ENCODE peak calls at places on chromosomes 13 and 19, in four cellular contexts. C is AG04449; E is activated CD8-positive, alpha-beta T cell treated with anti-CD3 and anti-CD28 coated beads for 36 hours; Y is stomach. I is an unnamed sample.

GRCh38 chr13:20553309-20553708 is 13.6 kb upstream of the IFT88 start:
- DNase-seq in C (no peak), E (no peak), Y (no peak), I (no peak)

GRCh38 chr19:10797541-10798256 is 38.3 kb downstream of the TMED1 start:
- DNase-seq in C (no peak), E (peak; percentile 99), Y (no peak), I (peak; percentile 86)

GRCh38 chr13:100088282-100088647 is 628 bp upstream of the PCCA start:
- DNase-seq in C (no peak), E (no peak), Y (no peak), I (no peak)

GRCh38 chr13:66348745-66349720 is 881.1 kb downstream of the PCDH9 start:
- DNase-seq in C (no peak), E (no peak), Y (no peak), I (no peak)

GRCh38 chr13:92573467-92574057 is 653.0 kb upstream of the GPC6 start:
- DNase-seq in C (no peak), E (no peak), Y (no peak), I (peak; percentile 17)

GRCh38 chr13:44141213-44141724 is 232.4 kb upstream of the SERP2 start:
- DNase-seq in C (no peak), E (peak; percentile 7), Y (no peak), I (peak; percentile 15)

GRCh38 chr19:15197275-15198005 is 3.4 kb downstream of the NOTCH3 start:
- DNase-seq in C (no peak), E (peak; percentile 4), Y (no peak), I (no peak)

GRCh38 chr19:27744926-27745844 is 1467.8 kb downstream of the UQCRFS1 start:
- DNase-seq in C (no peak), E (no peak), Y (peak; percentile 2), I (no peak)

GRCh38 chr13:32254916-32255743 is 60.0 kb downstream of the ZAR1L start:
- DNase-seq in C (no peak), E (no peak), Y (no peak), I (no peak)

GRCh38 chr19:5667751-5668271 is 12.5 kb downstream of the MICOS13 start:
- DNase-seq in C (no peak), E (no peak), Y (no peak), I (no peak)

GRCh38 chr19:15107056-15108010 is at the start of gene SYDE1:
- DNase-seq in C (no peak), E (peak; percentile 71), Y (no peak), I (peak; percentile 46)

GRCh38 chr19:55591555-55591954 is 7.8 kb downstream of the FIZ1 start:
- DNase-seq in C (no peak), E (no peak), Y (no peak), I (no peak)

GRCh38 chr19:30355586-30355985 is 16.6 kb upstream of the ZNF536 start:
- DNase-seq in C (no peak), E (no peak), Y (no peak), I (no peak)

GRCh38 chr19:30350995-30351394 is 21.2 kb upstream of the ZNF536 start:
- DNase-seq in C (no peak), E (no peak), Y (no peak), I (no peak)

GRCh38 chr19:30356951-30357579 is 15.1 kb upstream of the ZNF536 start:
- DNase-seq in C (no peak), E (no peak), Y (no peak), I (no peak)

GRCh38 chr19:30349131-30349730 is 23.0 kb upstream of the ZNF536 start:
- DNase-seq in C (no peak), E (no peak), Y (no peak), I (no peak)

GRCh38 chr19:30353394-30353793 is 18.8 kb upstream of the ZNF536 start:
- DNase-seq in C (no peak), E (no peak), Y (no peak), I (no peak)
- TF ChIP-seq CTCF in C (no peak), E (no peak), Y (no peak), I (no peak)

GRCh38 chr19:50873056-50873455 is at the start of gene KLK2:
- DNase-seq in C (no peak), E (no peak), Y (no peak), I (no peak)

GRCh38 chr19:50874185-50874584 is 946 bp downstream of the KLK2 start:
- DNase-seq in C (no peak), E (no peak), Y (no peak), I (no peak)

GRCh38 chr19:50869479-50869878 is 3.8 kb upstream of the KLK2 start:
- DNase-seq in C (no peak), E (no peak), Y (no peak), I (no peak)

GRCh38 chr19:50875795-50876422 is 2.7 kb downstream of the KLK2 start:
- DNase-seq in C (no peak), E (no peak), Y (no peak), I (peak; percentile 67)

GRCh38 chr19:50870417-50871089 is 2.7 kb upstream of the KLK2 start:
- DNase-seq in C (no peak), E (peak; percentile 61), Y (no peak), I (no peak)
- TF ChIP-seq CTCF in C (no peak), E (no peak), Y (no peak), I (peak; percentile 17)

GRCh38 chr13:110342474-110342873 is 35.4 kb downstream of the COL4A2 start:
- DNase-seq in C (no peak), E (no peak), Y (no peak), I (no peak)
- TF ChIP-seq CTCF in C (no peak), E (no peak), Y (no peak), I (no peak)

GRCh38 chr13:59343993-59344780 is 819.5 kb downstream of the DIAPH3 start:
- DNase-seq in C (no peak), E (no peak), Y (no peak), I (no peak)
- TF ChIP-seq CTCF in C (no peak), E (no peak), Y (no peak), I (no peak)

GRCh38 chr13:73245271-73245670 is 186.5 kb downstream of the KLF5 start:
- DNase-seq in C (no peak), E (no peak), Y (no peak), I (no peak)
- TF ChIP-seq CTCF in C (no peak), E (no peak), Y (no peak), I (no peak)

DNA sequence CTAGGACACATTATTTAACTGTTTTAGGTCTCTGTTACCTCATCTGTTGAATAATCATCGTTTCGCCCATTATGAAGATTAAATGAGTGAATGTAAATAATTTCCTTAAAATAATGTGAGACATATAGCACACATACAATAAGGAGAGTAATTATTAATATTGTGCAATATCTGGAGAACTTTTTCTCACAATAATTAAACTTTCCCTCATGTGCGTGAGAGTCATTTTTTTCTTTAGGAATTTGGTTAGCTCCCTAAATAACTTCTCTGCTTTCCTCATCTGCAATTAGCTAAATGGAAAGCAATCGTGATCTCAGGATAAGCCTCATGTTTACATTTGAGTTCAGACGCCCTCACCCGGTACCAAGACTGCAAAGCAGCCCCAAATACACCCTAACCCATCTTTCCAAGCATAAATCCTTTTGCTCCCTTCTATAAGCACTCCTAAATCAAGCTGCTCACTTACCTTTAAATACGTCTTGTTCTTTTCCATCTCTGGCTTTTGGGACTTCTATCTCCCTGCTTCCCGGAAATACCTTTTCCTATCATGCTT is 78.8 kb downstream of the MZT1 start:
- DNase-seq in C (no peak), E (no peak), Y (no peak), I (no peak)
- TF ChIP-seq CTCF in C (no peak), E (no peak), Y (no peak), I (no peak)

GRCh38 chr13:45224181-45224580 is 23.3 kb upstream of the KCTD4 start:
- DNase-seq in C (no peak), E (no peak), Y (no peak), I (no peak)
- TF ChIP-seq CTCF in C (no peak), E (no peak), Y (no peak), I (no peak)

GRCh38 chr19:42184401-42184861 is 33.0 kb downstream of the DEDD2 start:
- DNase-seq in C (peak; percentile 62), E (peak; percentile 83), Y (peak; percentile 75), I (peak; percentile 76)
- TF ChIP-seq CTCF in C (peak; percentile 91), E (peak; percentile 96), Y (peak; percentile 79), I (peak; percentile 91)

GRCh38 chr19:2582984-2583956 is 107.3 kb downstream of the GADD45B start:
- DNase-seq in C (no peak), E (peak; percentile 17), Y (no peak), I (no peak)
- TF ChIP-seq CTCF in C (no peak), E (no peak), Y (no peak), I (no peak)

GRCh38 chr19:49574206-49574755 is 6.1 kb downstream of the NOSIP start:
- DNase-seq in C (no peak), E (no peak), Y (no peak), I (no peak)

GRCh38 chr19:49570138-49570856 is 10.1 kb downstream of the NOSIP start:
- DNase-seq in C (no peak), E (peak; percentile 88), Y (peak; percentile 65), I (peak; percentile 86)

GRCh38 chr19:49573451-49573850 is 6.9 kb downstream of the NOSIP start:
- DNase-seq in C (no peak), E (no peak), Y (no peak), I (no peak)

GRCh38 chr19:49573009-49573408 is 7.3 kb downstream of the NOSIP start:
- DNase-seq in C (no peak), E (no peak), Y (no peak), I (no peak)

DNA sequence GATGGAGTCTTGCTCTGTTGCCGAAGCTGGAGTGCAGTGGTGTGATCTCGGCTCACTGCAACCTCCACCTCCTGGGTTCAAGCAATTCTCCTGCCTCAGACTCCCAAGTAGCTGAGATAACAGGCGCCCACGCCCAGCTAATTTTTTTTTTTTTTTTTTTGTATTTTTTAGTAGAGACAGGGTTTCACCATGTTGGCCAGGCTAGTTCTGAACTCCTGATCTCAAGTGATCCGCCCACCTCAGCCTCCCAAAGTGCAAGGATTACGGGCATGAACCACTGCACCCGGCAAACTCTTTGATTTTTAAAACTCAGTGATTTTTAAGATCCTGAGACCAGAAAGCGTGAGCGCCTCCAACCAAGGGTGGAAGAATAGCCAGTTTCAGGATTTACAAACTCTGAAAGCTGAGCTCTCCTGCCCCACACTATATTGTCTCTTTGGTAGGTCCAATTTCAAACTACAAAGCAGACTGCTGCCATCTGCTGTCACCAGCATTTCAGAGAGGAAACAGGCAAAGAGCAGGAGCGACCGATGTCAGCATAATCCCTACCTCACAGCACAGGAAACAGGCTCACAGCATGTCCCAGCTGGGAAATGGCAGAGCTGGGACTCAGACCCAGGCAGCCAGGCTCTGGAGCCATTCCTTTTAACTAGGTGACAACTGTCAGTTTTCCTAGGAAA is 9.2 kb downstream of the NOSIP start:
- DNase-seq in C (no peak), E (peak; percentile 52), Y (peak; percentile 53), I (no peak)
- TF ChIP-seq CTCF in C (no peak), E (no peak), Y (no peak), I (peak; percentile 29)